ENCODE peak calls at places on chromosomes 4 and X, in six cellular contexts. N is CD4-positive, alpha-beta memory T cell; U is Peyer's patch; S is body of pancreas; F is HCT116; L is heart left ventricle. G is an unnamed sample. For H3K9me3 and H3K4me1, the result is how much of the 10 kb centered on the place peaks cover.

GRCh38 chr4:167475951-167476350 is 241.7 kb upstream of the SPOCK3 start:
- DNase-seq in U (no peak), F (no peak), L (no peak), S (no peak), N (no peak), G (no peak)

GRCh38 chr4:110064295-110064694 is 134.1 kb downstream of the ELOVL6 start:
- DNase-seq in L (no peak), U (no peak), N (no peak), F (no peak), S (peak), G (no peak)

GRCh38 chrX:126456136-126456535 is 96.5 kb downstream of the DCAF12L1 start:
- DNase-seq in U (no peak), F (no peak), L (no peak), N (no peak), S (no peak), G (no peak)

GRCh38 chr4:97507587-97508245 is 635.6 kb downstream of the STPG2 start:
- DNase-seq in L (no peak), U (no peak), S (no peak), N (no peak), F (no peak), G (peak)

GRCh38 chrX:40100141-40100536 is 2.4 kb upstream of the BCOR start:
- DNase-seq in N (no peak), U (no peak), F (no peak), S (peak), L (no peak), G (no peak)

GRCh38 chrX:9907645-9908387 is 59.3 kb upstream of the CLDN34 start:
- DNase-seq in S (no peak), U (no peak), N (no peak), F (no peak), L (no peak), G (peak)

GRCh38 chr4:143389543-143390195 is 53.0 kb downstream of the GAB1 start:
- DNase-seq in N (no peak), F (no peak), L (no peak), S (no peak), U (no peak), G (no peak)

GRCh38 chr4:89434364-89434988 is 126.9 kb upstream of the GPRIN3 start:
- DNase-seq in U (no peak), N (peak), S (no peak), L (no peak), F (peak), G (peak)

GRCh38 chrX:36974896-36975295 is 33.3 kb upstream of the FAM47C start:
- DNase-seq in S (no peak), N (no peak), L (no peak), U (no peak), F (no peak), G (no peak)

GRCh38 chr4:57093816-57094481 is 16.2 kb downstream of the IGFBP7 start:
- DNase-seq in N (no peak), U (no peak), L (no peak), F (no peak), S (no peak), G (no peak)

GRCh38 chr4:101127176-101127790 is 220.0 kb downstream of the PPP3CA start:
- DNase-seq in S (no peak), L (no peak), N (no peak), U (no peak), F (no peak), G (no peak)

GRCh38 chr4:54276633-54277426 is 47.7 kb downstream of the PDGFRA start:
- DNase-seq in N (no peak), S (no peak), U (no peak), F (no peak), L (no peak), G (no peak)

GRCh38 chrX:36575670-36576069 is 432.5 kb upstream of the FAM47C start:
- DNase-seq in S (no peak), U (no peak), L (no peak), F (no peak), N (no peak), G (no peak)

GRCh38 chr4:20506827-20507226 is 193.4 kb upstream of the PACRGL start:
- DNase-seq in S (no peak), U (no peak), F (no peak), N (no peak), L (no peak), G (peak)

GRCh38 chr4:2570551-2571222 is 34.2 kb downstream of the FAM193A start:
- DNase-seq in N (peak), L (no peak), U (no peak), S (no peak), F (no peak), G (no peak)

GRCh38 chr4:109214622-109215350 is 87.7 kb downstream of the COL25A1 start:
- DNase-seq in F (no peak), U (no peak), L (no peak), S (no peak), N (no peak), G (peak)

GRCh38 chr4:107120661-107121060 is 84.5 kb upstream of the DKK2 start:
- DNase-seq in U (no peak), L (no peak), N (no peak), S (no peak), F (no peak), G (peak)

GRCh38 chr4:123619326-123619725 is 222.7 kb downstream of the SPRY1 start:
- DNase-seq in L (no peak), S (no peak), U (no peak), N (no peak), F (no peak), G (no peak)

GRCh38 chr4:1255699-1256098 is 6.8 kb upstream of the CTBP1 start:
- DNase-seq in F (no peak), L (no peak), U (no peak), S (no peak), N (no peak), G (no peak)
- H3K9me3 ChIP-seq in F (under half), L (under half), U (under half), S (under half), N (under half), G (under half)

GRCh38 chr4:25859429-25860148 is 3.2 kb downstream of the SEL1L3 start:
- DNase-seq in S (no peak), F (no peak), L (no peak), N (peak), U (peak), G (no peak)

GRCh38 chr4:25861951-25862410 is 807 bp downstream of the SEL1L3 start:
- DNase-seq in L (no peak), S (peak), U (peak), F (no peak), N (peak), G (peak)

GRCh38 chr4:25862411-25863346 is at the start of gene SEL1L3:
- DNase-seq in U (peak), S (peak), F (no peak), N (peak), L (peak), G (peak)

GRCh38 chr4:25860586-25861421 is 2.0 kb downstream of the SEL1L3 start:
- DNase-seq in L (no peak), F (no peak), U (peak), S (peak), N (no peak), G (peak)

DNA sequence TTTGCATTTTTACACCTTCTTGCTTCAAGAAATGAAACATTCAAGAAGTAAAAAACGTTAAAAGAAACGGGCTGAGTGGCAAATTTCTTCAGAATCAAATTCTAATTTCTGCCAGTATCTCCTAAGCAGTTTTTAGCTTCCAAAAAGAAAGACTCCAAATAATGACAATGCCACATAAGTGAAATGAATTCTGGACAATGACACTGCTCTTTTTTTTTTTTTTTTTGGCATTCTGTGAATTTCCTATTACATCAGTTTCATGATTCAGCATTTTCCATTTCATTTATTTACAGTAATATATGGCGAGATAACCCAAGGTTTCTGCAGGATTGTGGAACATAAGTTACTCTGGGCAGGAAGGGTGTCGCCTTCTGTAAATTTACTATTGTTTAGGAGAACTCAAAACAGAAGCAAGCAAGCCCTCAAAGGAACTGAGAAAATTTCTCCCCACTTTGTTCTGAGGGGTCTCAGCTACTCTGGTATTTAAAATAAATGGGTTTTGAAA is 1.3 kb downstream of the SEL1L3 start:
- DNase-seq in L (no peak), U (no peak), F (no peak), S (no peak), N (peak), G (no peak)
- H3K4me1 ChIP-seq in L (under half), U (under half), F (under half), S (half or more), N (half or more), G (under half)

GRCh38 chr4:133152330-133152791 is 3.3 kb downstream of the PCDH10 start:
- DNase-seq in F (no peak), U (no peak), L (no peak), N (no peak), S (no peak), G (peak)
- H3K9me3 ChIP-seq in F (under half), U (under half), L (under half), N (under half), S (under half), G (under half)

DNA sequence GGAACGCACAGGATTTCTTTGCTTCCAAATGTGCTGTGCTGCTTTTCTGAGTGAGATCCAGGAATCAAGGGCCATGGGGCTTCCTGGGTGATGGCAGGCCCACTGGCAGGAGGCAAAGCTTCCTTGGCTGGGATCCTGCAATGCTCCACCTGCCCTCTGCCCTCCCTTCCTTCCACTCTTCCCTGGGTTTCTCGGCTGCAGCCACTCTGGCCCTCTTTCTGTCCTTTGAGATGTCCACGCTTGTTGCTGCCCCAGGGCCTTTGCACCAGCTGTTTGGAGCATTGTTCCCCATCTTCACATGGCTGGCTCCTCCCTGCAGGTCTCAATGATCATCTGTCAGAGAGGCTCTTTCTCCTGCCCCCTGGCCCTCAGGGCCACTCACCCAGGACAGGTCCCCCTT is 78.9 kb downstream of the PSAPL1 start:
- DNase-seq in U (no peak), N (no peak), S (no peak), L (peak), F (no peak), G (no peak)
- H3K4me1 ChIP-seq in U (under half), N (under half), S (under half), L (under half), F (under half), G (under half)

GRCh38 chr4:135598151-135598550 is 1396.6 kb upstream of the PABPC4L start:
- DNase-seq in S (no peak), L (no peak), F (no peak), U (no peak), N (no peak), G (no peak)

GRCh38 chr4:135604531-135604930 is 1402.9 kb upstream of the PABPC4L start:
- DNase-seq in N (no peak), L (no peak), U (no peak), S (no peak), F (no peak), G (no peak)

GRCh38 chr4:135605096-135605495 is 1403.5 kb upstream of the PABPC4L start:
- DNase-seq in L (no peak), F (no peak), S (no peak), U (no peak), N (no peak), G (no peak)

GRCh38 chr4:135601351-135601750 is 1399.8 kb upstream of the PABPC4L start:
- DNase-seq in F (no peak), N (no peak), S (no peak), U (no peak), L (no peak), G (no peak)
- H3K9me3 ChIP-seq in F (under half), N (under half), S (under half), U (under half), L (under half), G (under half)

DNA sequence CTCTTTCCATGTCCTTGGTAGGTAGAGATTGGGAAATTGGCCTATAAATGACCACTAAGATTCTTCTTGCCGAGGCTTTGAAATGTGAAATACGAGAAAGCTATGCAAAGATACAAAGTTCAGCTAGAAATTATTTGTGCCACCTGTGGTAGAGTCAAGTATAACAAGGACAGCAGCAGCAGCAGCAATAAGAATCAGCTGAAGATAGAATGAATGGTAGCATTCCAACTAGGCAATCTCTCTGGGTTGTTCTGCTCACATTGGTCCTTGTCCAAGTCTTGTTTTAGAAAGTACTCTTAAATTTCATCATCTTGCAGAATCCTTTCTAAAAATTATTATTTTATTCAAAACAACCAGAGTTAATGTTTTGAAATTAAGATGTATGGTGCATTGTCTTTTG is 67.8 kb upstream of the PCDH10 start:
- DNase-seq in F (peak), L (no peak), S (no peak), U (no peak), N (no peak), G (no peak)
- H3K4me1 ChIP-seq in F (under half), L (under half), S (under half), U (under half), N (under half), G (under half)

GRCh38 chr4:35087216-35087615 is 1157.1 kb downstream of the ARAP2 start:
- DNase-seq in U (no peak), S (no peak), L (no peak), F (no peak), N (no peak), G (no peak)
- H3K9me3 ChIP-seq in U (under half), S (under half), L (under half), F (under half), N (under half), G (under half)

DNA sequence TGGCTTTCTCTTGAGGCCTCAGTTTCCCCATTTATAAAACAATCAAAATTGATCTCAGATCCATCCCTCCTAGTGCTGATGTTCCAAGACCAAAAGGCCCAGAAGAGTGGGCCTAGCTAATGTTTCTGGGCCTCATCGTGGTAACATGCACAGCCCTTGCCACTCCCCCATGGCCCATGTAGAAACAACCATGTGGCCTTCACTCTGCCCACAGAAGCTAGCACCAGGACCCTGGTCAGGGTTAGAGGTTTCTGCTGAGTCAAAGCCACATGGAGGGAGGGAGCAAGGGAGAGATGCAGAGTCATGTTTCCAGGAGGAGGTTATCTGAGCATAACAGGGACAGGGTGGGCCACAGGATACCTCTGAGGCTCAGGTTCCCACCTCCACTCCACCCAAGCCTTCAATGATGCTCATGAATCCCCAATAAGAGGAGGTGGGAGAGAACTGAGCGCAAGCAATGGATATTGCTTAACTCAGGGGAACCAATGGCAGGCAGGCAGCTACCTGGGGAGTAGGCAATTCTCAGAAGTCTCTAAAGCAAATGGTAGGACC is 16.9 kb downstream of the OTUD5 start:
- DNase-seq in U (no peak), F (no peak), S (no peak), L (no peak), N (no peak), G (no peak)
- H3K4me1 ChIP-seq in U (under half), F (under half), S (under half), L (under half), N (half or more), G (under half)

GRCh38 chr4:386708-387105 is 49.1 kb downstream of the ZNF141 start:
- DNase-seq in F (no peak), N (no peak), L (no peak), S (no peak), U (no peak), G (no peak)
- H3K9me3 ChIP-seq in F (under half), N (under half), L (under half), S (half or more), U (half or more), G (under half)

DNA sequence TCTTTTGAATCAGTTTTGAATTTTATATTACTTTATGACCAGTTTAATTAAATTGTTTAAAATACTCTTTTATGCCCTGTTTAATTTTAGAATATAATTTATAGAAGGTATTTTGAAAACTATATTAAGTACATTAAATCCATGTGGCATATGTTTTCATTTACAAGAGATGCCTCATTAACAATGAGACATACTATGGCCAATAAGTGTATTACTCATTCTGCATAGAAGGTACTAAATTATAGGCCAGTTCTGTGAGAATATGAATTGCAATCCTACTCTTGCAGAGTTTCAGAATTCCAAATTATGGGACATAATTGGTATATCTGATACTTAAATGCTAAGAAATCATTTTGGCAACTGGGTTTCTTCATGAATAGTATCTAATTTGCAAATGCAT is 951.1 kb downstream of the FAT4 start:
- DNase-seq in N (no peak), F (no peak), U (no peak), S (no peak), L (no peak), G (no peak)
- H3K4me1 ChIP-seq in N (under half), F (under half), U (under half), S (under half), L (under half), G (under half)